ENCODE peak calls at places on chromosomes 1 and 21, in nine cellular contexts. One of them, this sample, is unnamed. For H3K9me3, the result is how much of the 10 kb centered on the place peaks cover.

GRCh38 chr1:248810727-248811513 is 14.8 kb downstream of the SH3BP5L start:
- DNase-seq in IMR-90: no peak
- DNase-seq in fibroblast of lung: no peak
- DNase-seq in A549: no peak
- DNase-seq in HCT116: no peak
- DNase-seq in Karpas-422: no peak
- DNase-seq in mammary epithelial cell: peak
- DNase-seq in PC-3: peak
- DNase-seq in PC-9: no peak
- DNase-seq in this sample: no peak

GRCh38 chr1:156495401-156496140 is 5.0 kb downstream of the MEF2D start:
- DNase-seq in IMR-90: no peak
- DNase-seq in fibroblast of lung: no peak
- DNase-seq in A549: no peak
- DNase-seq in HCT116: no peak
- DNase-seq in Karpas-422: no peak
- DNase-seq in mammary epithelial cell: no peak
- DNase-seq in PC-3: no peak
- DNase-seq in PC-9: peak
- DNase-seq in this sample: no peak

GRCh38 chr1:175016073-175016722 is 7.0 kb downstream of the MRPS14 start:
- DNase-seq in IMR-90: peak
- DNase-seq in fibroblast of lung: peak
- DNase-seq in A549: no peak
- DNase-seq in HCT116: no peak
- DNase-seq in Karpas-422: no peak
- DNase-seq in mammary epithelial cell: no peak
- DNase-seq in PC-3: no peak
- DNase-seq in PC-9: no peak
- DNase-seq in this sample: no peak

GRCh38 chr1:2318294-2319278 is 72.8 kb downstream of the MORN1 start:
- DNase-seq in IMR-90: no peak
- DNase-seq in fibroblast of lung: no peak
- DNase-seq in A549: no peak
- DNase-seq in HCT116: no peak
- DNase-seq in Karpas-422: no peak
- DNase-seq in mammary epithelial cell: no peak
- DNase-seq in PC-3: no peak
- DNase-seq in PC-9: no peak
- DNase-seq in this sample: no peak

GRCh38 chr1:78358145-78358544 is 132.6 kb upstream of the PTGFR start:
- DNase-seq in IMR-90: no peak
- DNase-seq in fibroblast of lung: peak
- DNase-seq in A549: no peak
- DNase-seq in HCT116: no peak
- DNase-seq in Karpas-422: no peak
- DNase-seq in mammary epithelial cell: no peak
- DNase-seq in PC-3: no peak
- DNase-seq in PC-9: no peak
- DNase-seq in this sample: no peak

GRCh38 chr1:97451944-97452343 is 468.9 kb downstream of the DPYD start:
- DNase-seq in IMR-90: no peak
- DNase-seq in fibroblast of lung: peak
- DNase-seq in A549: no peak
- DNase-seq in HCT116: no peak
- DNase-seq in Karpas-422: no peak
- DNase-seq in mammary epithelial cell: peak
- DNase-seq in PC-3: no peak
- DNase-seq in PC-9: no peak
- DNase-seq in this sample: no peak

GRCh38 chr1:23376890-23377811 is 7.5 kb upstream of the ZNF436 start:
- DNase-seq in IMR-90: peak
- DNase-seq in fibroblast of lung: peak
- DNase-seq in A549: peak
- DNase-seq in HCT116: peak
- DNase-seq in Karpas-422: peak
- DNase-seq in mammary epithelial cell: peak
- DNase-seq in PC-3: peak
- DNase-seq in PC-9: peak
- DNase-seq in this sample: peak

GRCh38 chr21:46553993-46554392 is 50.9 kb downstream of the S100B start:
- DNase-seq in IMR-90: no peak
- DNase-seq in fibroblast of lung: no peak
- DNase-seq in A549: no peak
- DNase-seq in HCT116: no peak
- DNase-seq in Karpas-422: no peak
- DNase-seq in mammary epithelial cell: no peak
- DNase-seq in PC-3: no peak
- DNase-seq in PC-9: no peak
- DNase-seq in this sample: no peak

GRCh38 chr1:100037665-100038400 is 68.0 kb downstream of the SLC35A3 start:
- DNase-seq in IMR-90: peak
- DNase-seq in fibroblast of lung: peak
- DNase-seq in A549: peak
- DNase-seq in HCT116: peak
- DNase-seq in Karpas-422: peak
- DNase-seq in mammary epithelial cell: peak
- DNase-seq in PC-3: peak
- DNase-seq in PC-9: peak
- DNase-seq in this sample: no peak

GRCh38 chr1:100036718-100037664 is 67.2 kb downstream of the SLC35A3 start:
- DNase-seq in IMR-90: peak
- DNase-seq in fibroblast of lung: peak
- DNase-seq in A549: no peak
- DNase-seq in HCT116: no peak
- DNase-seq in Karpas-422: peak
- DNase-seq in mammary epithelial cell: peak
- DNase-seq in PC-3: peak
- DNase-seq in PC-9: peak
- DNase-seq in this sample: no peak

GRCh38 chr1:100034465-100034864 is 64.7 kb downstream of the SLC35A3 start:
- DNase-seq in IMR-90: peak
- DNase-seq in fibroblast of lung: no peak
- DNase-seq in A549: peak
- DNase-seq in HCT116: no peak
- DNase-seq in Karpas-422: peak
- DNase-seq in mammary epithelial cell: no peak
- DNase-seq in PC-3: peak
- DNase-seq in PC-9: no peak
- DNase-seq in this sample: no peak

GRCh38 chr1:100038401-100039306 is 68.9 kb downstream of the SLC35A3 start:
- DNase-seq in IMR-90: peak
- DNase-seq in fibroblast of lung: peak
- DNase-seq in A549: peak
- DNase-seq in HCT116: no peak
- DNase-seq in Karpas-422: peak
- DNase-seq in mammary epithelial cell: peak
- DNase-seq in PC-3: peak
- DNase-seq in PC-9: peak
- DNase-seq in this sample: no peak

GRCh38 chr1:100035214-100035613 is 65.4 kb downstream of the SLC35A3 start:
- DNase-seq in IMR-90: no peak
- DNase-seq in fibroblast of lung: no peak
- DNase-seq in A549: no peak
- DNase-seq in HCT116: no peak
- DNase-seq in Karpas-422: no peak
- DNase-seq in mammary epithelial cell: no peak
- DNase-seq in PC-3: no peak
- DNase-seq in PC-9: no peak
- DNase-seq in this sample: no peak
- H3K4me3 ChIP-seq in IMR-90: no peak
- H3K4me3 ChIP-seq in fibroblast of lung: no peak
- H3K4me3 ChIP-seq in A549: no peak
- H3K4me3 ChIP-seq in HCT116: no peak
- H3K4me3 ChIP-seq in Karpas-422: no peak
- H3K4me3 ChIP-seq in mammary epithelial cell: no peak
- H3K4me3 ChIP-seq in PC-3: no peak
- H3K4me3 ChIP-seq in PC-9: no peak
- H3K4me3 ChIP-seq in this sample: no peak

GRCh38 chr1:35033346-35033745 is 1.6 kb upstream of the ZMYM6 start:
- DNase-seq in IMR-90: no peak
- DNase-seq in fibroblast of lung: no peak
- DNase-seq in A549: no peak
- DNase-seq in HCT116: no peak
- DNase-seq in Karpas-422: no peak
- DNase-seq in mammary epithelial cell: no peak
- DNase-seq in PC-3: no peak
- DNase-seq in PC-9: no peak
- DNase-seq in this sample: no peak

GRCh38 chr1:35030338-35031102 is 1.2 kb downstream of the ZMYM6 start:
- DNase-seq in IMR-90: no peak
- DNase-seq in fibroblast of lung: no peak
- DNase-seq in A549: no peak
- DNase-seq in HCT116: no peak
- DNase-seq in Karpas-422: peak
- DNase-seq in mammary epithelial cell: no peak
- DNase-seq in PC-3: no peak
- DNase-seq in PC-9: no peak
- DNase-seq in this sample: no peak

GRCh38 chr1:35031103-35031452 is 667 bp downstream of the ZMYM6 start:
- DNase-seq in IMR-90: peak
- DNase-seq in fibroblast of lung: peak
- DNase-seq in A549: peak
- DNase-seq in HCT116: no peak
- DNase-seq in Karpas-422: peak
- DNase-seq in mammary epithelial cell: peak
- DNase-seq in PC-3: peak
- DNase-seq in PC-9: peak
- DNase-seq in this sample: no peak

GRCh38 chr1:35029756-35030155 is 2.0 kb downstream of the ZMYM6 start:
- DNase-seq in IMR-90: no peak
- DNase-seq in fibroblast of lung: no peak
- DNase-seq in A549: no peak
- DNase-seq in HCT116: no peak
- DNase-seq in Karpas-422: no peak
- DNase-seq in mammary epithelial cell: no peak
- DNase-seq in PC-3: no peak
- DNase-seq in PC-9: no peak
- DNase-seq in this sample: no peak

DNA sequence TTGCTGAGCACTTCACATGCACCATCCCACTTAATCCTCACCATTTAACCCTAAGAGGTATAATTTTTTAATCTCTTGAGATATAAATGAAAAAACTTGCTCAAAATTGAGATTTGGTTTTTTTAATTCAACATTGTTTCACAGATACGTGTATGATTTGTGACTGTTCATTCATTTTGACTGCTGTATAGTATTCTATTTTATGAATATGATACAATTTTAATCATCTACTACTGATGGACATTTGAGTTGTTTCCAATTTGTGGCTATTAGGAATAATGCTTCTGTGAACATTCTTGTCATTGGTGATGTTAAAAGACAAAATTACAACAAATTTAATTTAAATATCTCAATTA is 617 bp upstream of the ZMYM6 start:
- DNase-seq in IMR-90: no peak
- DNase-seq in fibroblast of lung: no peak
- DNase-seq in A549: no peak
- DNase-seq in HCT116: no peak
- DNase-seq in Karpas-422: peak
- DNase-seq in mammary epithelial cell: no peak
- DNase-seq in PC-3: no peak
- DNase-seq in PC-9: no peak
- DNase-seq in this sample: no peak
- H3K4me2 ChIP-seq in IMR-90: peak
- H3K4me2 ChIP-seq in fibroblast of lung: peak
- H3K4me2 ChIP-seq in A549: peak
- H3K4me2 ChIP-seq in HCT116: peak
- H3K4me2 ChIP-seq in Karpas-422: no peak
- H3K4me2 ChIP-seq in mammary epithelial cell: peak
- H3K4me2 ChIP-seq in PC-3: peak
- H3K4me2 ChIP-seq in PC-9: peak
- H3K4me2 ChIP-seq in this sample: peak

GRCh38 chr1:82160903-82161302 is 360.2 kb downstream of the ADGRL2 start:
- DNase-seq in IMR-90: no peak
- DNase-seq in fibroblast of lung: no peak
- DNase-seq in A549: no peak
- DNase-seq in HCT116: no peak
- DNase-seq in Karpas-422: no peak
- DNase-seq in mammary epithelial cell: no peak
- DNase-seq in PC-3: no peak
- DNase-seq in PC-9: no peak
- DNase-seq in this sample: no peak

GRCh38 chr1:82160036-82160435 is 359.3 kb downstream of the ADGRL2 start:
- DNase-seq in IMR-90: peak
- DNase-seq in fibroblast of lung: peak
- DNase-seq in A549: peak
- DNase-seq in HCT116: no peak
- DNase-seq in Karpas-422: no peak
- DNase-seq in mammary epithelial cell: peak
- DNase-seq in PC-3: peak
- DNase-seq in PC-9: no peak
- DNase-seq in this sample: peak

GRCh38 chr1:82165304-82165703 is 364.6 kb downstream of the ADGRL2 start:
- DNase-seq in IMR-90: no peak
- DNase-seq in fibroblast of lung: no peak
- DNase-seq in A549: no peak
- DNase-seq in HCT116: no peak
- DNase-seq in Karpas-422: no peak
- DNase-seq in mammary epithelial cell: no peak
- DNase-seq in PC-3: no peak
- DNase-seq in PC-9: no peak
- DNase-seq in this sample: no peak

GRCh38 chr1:82162526-82163420 is 362.0 kb downstream of the ADGRL2 start:
- DNase-seq in IMR-90: no peak
- DNase-seq in fibroblast of lung: peak
- DNase-seq in A549: peak
- DNase-seq in HCT116: no peak
- DNase-seq in Karpas-422: no peak
- DNase-seq in mammary epithelial cell: no peak
- DNase-seq in PC-3: no peak
- DNase-seq in PC-9: no peak
- DNase-seq in this sample: no peak

DNA sequence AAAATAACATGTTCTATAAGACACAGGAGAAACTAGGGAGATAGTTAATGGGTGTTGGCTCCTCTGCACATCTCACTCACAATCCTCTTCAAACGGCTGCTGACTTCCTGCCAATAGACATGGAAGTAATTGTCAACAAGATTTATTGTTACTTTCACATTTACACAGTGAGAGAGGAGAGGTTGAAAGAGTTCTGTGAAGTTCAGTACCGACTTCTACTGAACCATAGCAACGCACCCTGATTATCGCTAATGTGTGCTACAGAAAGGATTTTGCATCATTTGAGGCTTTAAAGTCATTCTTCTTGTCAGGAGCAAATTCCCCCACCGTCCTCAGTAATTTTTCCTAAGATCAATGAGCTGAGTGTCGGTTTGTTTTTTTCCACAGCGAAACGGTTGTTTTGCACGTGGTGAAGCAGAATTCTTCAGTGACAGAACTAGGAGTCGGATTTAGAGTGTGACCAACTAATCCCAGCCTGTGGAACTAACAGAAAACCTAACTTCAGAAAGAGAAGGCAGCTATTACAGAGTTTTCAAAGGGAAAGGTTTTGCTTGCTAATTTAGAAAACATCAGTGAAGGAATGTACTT is 361.0 kb downstream of the ADGRL2 start:
- DNase-seq in IMR-90: no peak
- DNase-seq in fibroblast of lung: peak
- DNase-seq in A549: no peak
- DNase-seq in HCT116: no peak
- DNase-seq in Karpas-422: no peak
- DNase-seq in mammary epithelial cell: no peak
- DNase-seq in PC-3: peak
- DNase-seq in PC-9: no peak
- DNase-seq in this sample: no peak
- H3K9me3 ChIP-seq in IMR-90: under half
- H3K9me3 ChIP-seq in fibroblast of lung: under half
- H3K9me3 ChIP-seq in A549: under half
- H3K9me3 ChIP-seq in HCT116: under half
- H3K9me3 ChIP-seq in Karpas-422: under half
- H3K9me3 ChIP-seq in mammary epithelial cell: under half
- H3K9me3 ChIP-seq in PC-3: under half
- H3K9me3 ChIP-seq in PC-9: under half
- H3K9me3 ChIP-seq in this sample: under half

GRCh38 chr1:155241851-155242264 is 13.4 kb downstream of the ENTREP3 start:
- DNase-seq in IMR-90: no peak
- DNase-seq in fibroblast of lung: no peak
- DNase-seq in A549: no peak
- DNase-seq in HCT116: no peak
- DNase-seq in Karpas-422: no peak
- DNase-seq in mammary epithelial cell: no peak
- DNase-seq in PC-3: peak
- DNase-seq in PC-9: no peak
- DNase-seq in this sample: no peak
- H3K4me3 ChIP-seq in IMR-90: no peak
- H3K4me3 ChIP-seq in fibroblast of lung: no peak
- H3K4me3 ChIP-seq in A549: no peak
- H3K4me3 ChIP-seq in HCT116: no peak
- H3K4me3 ChIP-seq in Karpas-422: peak
- H3K4me3 ChIP-seq in mammary epithelial cell: no peak
- H3K4me3 ChIP-seq in PC-3: no peak
- H3K4me3 ChIP-seq in PC-9: no peak
- H3K4me3 ChIP-seq in this sample: no peak

This sample was measured in keratinocyte.